ENCODE peak calls at places on chromosome 6, in four cellular contexts. O, K, Z and W are unnamed samples. For H3K4me1, the result is how much of the 10 kb centered on the place peaks cover.

GRCh38 chr6:56683882-56684281 is 41.2 kb upstream of the DST start:
- DNase-seq in O (no peak), K (no peak), Z (peak), W (peak)

GRCh38 chr6:168377481-168377850 is 57.9 kb upstream of the DACT2 start:
- DNase-seq in O (no peak), K (no peak), Z (no peak), W (no peak)

GRCh38 chr6:51541847-51542246 is 545.6 kb downstream of the PKHD1 start:
- DNase-seq in O (no peak), K (no peak), Z (peak), W (peak)

GRCh38 chr6:30752164-30752927 is 8.0 kb upstream of the IER3 start:
- DNase-seq in O (no peak), K (peak), Z (peak), W (peak)

GRCh38 chr6:118918326-118918725 is 16.6 kb downstream of the MCM9 start:
- DNase-seq in O (no peak), K (no peak), Z (no peak), W (no peak)

GRCh38 chr6:161369339-161369738 is 95.5 kb upstream of the AGPAT4 start:
- DNase-seq in O (no peak), K (peak), Z (no peak), W (peak)

GRCh38 chr6:135909737-135910387 is 58.4 kb downstream of the PDE7B start:
- DNase-seq in O (peak), K (peak), Z (peak), W (peak)

GRCh38 chr6:158519354-158519753 is 40.5 kb upstream of the TMEM181 start:
- DNase-seq in O (no peak), K (no peak), Z (no peak), W (no peak)

GRCh38 chr6:28597924-28598323 is 72.2 kb downstream of the GPX5 start:
- DNase-seq in O (no peak), K (no peak), Z (peak), W (no peak)

GRCh38 chr6:42450314-42451145 is 1.2 kb downstream of the TRERF1 start:
- DNase-seq in O (no peak), K (peak), Z (no peak), W (no peak)

GRCh38 chr6:135423649-135424128 is 73.9 kb downstream of the AHI1 start:
- DNase-seq in O (no peak), K (no peak), Z (peak), W (peak)

GRCh38 chr6:89660981-89661380 is 22.4 kb upstream of the LYRM2 start:
- DNase-seq in O (no peak), K (no peak), Z (no peak), W (no peak)

GRCh38 chr6:46655803-46656202 is 3.0 kb downstream of the SLC25A27 start:
- DNase-seq in O (no peak), K (no peak), Z (no peak), W (no peak)

GRCh38 chr6:33896391-33897192 is 92.8 kb upstream of the MLN start:
- DNase-seq in O (no peak), K (no peak), Z (no peak), W (no peak)

GRCh38 chr6:105993341-105993740 is 92.8 kb upstream of the PRDM1 start:
- DNase-seq in O (no peak), K (no peak), Z (no peak), W (no peak)

GRCh38 chr6:101597711-101598110 is 204.2 kb downstream of the GRIK2 start:
- DNase-seq in O (no peak), K (no peak), Z (no peak), W (no peak)

GRCh38 chr6:76886900-76887299 is 576.4 kb downstream of the HTR1B start:
- DNase-seq in O (no peak), K (no peak), Z (no peak), W (no peak)

GRCh38 chr6:158457616-158458278 is 102.1 kb upstream of the TMEM181 start:
- DNase-seq in O (no peak), K (no peak), Z (no peak), W (peak)

GRCh38 chr6:1312444-1313363 is 806 bp downstream of the FOXQ1 start:
- DNase-seq in O (no peak), K (peak), Z (peak), W (peak)

GRCh38 chr6:34484899-34485298 is 19.0 kb downstream of the PACSIN1 start:
- DNase-seq in O (peak), K (no peak), Z (peak), W (peak)

GRCh38 chr6:166556871-166557322 is 29.6 kb downstream of the RAMACL start:
- DNase-seq in O (no peak), K (peak), Z (peak), W (peak)

GRCh38 chr6:2763876-2764540 is 1.2 kb upstream of the WRNIP1 start:
- DNase-seq in O (no peak), K (peak), Z (no peak), W (no peak)

GRCh38 chr6:139860193-139860592 is 485.7 kb upstream of the CITED2 start:
- DNase-seq in O (no peak), K (no peak), Z (no peak), W (no peak)

GRCh38 chr6:80767808-80768207 is 661.3 kb downstream of the BCKDHB start:
- DNase-seq in O (no peak), K (peak), Z (no peak), W (peak)

GRCh38 chr6:43186706-43187105 is 4.7 kb downstream of the CUL9 start:
- DNase-seq in O (no peak), K (no peak), Z (no peak), W (peak)

GRCh38 chr6:52186480-52186879 is 305 bp downstream of the IL17A start:
- DNase-seq in O (no peak), K (no peak), Z (no peak), W (no peak)

GRCh38 chr6:10248378-10248843 is 166.5 kb downstream of the TFAP2A start:
- DNase-seq in O (no peak), K (no peak), Z (peak), W (peak)

GRCh38 chr6:11164717-11165646 is 53.5 kb upstream of the ERVFRD-1 start:
- DNase-seq in O (no peak), K (no peak), Z (no peak), W (no peak)

GRCh38 chr6:20708367-20709124 is 174.3 kb downstream of the CDKAL1 start:
- DNase-seq in O (no peak), K (no peak), Z (no peak), W (no peak)

GRCh38 chr6:125262026-125263013 is 39.4 kb downstream of the HDDC2 start:
- DNase-seq in O (no peak), K (no peak), Z (no peak), W (no peak)

GRCh38 chr6:138188278-138188923 is 26.7 kb downstream of the ARFGEF3 start:
- DNase-seq in O (no peak), K (no peak), Z (peak), W (peak)

GRCh38 chr6:113055086-113055485 is 708.0 kb downstream of the RFPL4B start:
- DNase-seq in O (no peak), K (no peak), Z (no peak), W (no peak)

GRCh38 chr6:105633814-105634213 is 230.9 kb upstream of the PREP start:
- DNase-seq in O (no peak), K (no peak), Z (no peak), W (no peak)

GRCh38 chr6:26179675-26180074 is 92.4 kb downstream of the HFE start:
- DNase-seq in O (no peak), K (no peak), Z (no peak), W (no peak)
- TF ChIP-seq CTCF in O (no peak), K (no peak), Z (no peak), W (no peak)

GRCh38 chr6:95593025-95593424 is 15.7 kb downstream of the MANEA start:
- DNase-seq in O (no peak), K (no peak), Z (no peak), W (no peak)
- H3K27ac ChIP-seq in O (no peak), K (no peak), Z (no peak), W (no peak)

GRCh38 chr6:25307805-25308494 is 28.8 kb downstream of the CARMIL1 start:
- DNase-seq in O (no peak), K (no peak), Z (no peak), W (no peak)
- H3K4me1 ChIP-seq in O (under half), K (under half), Z (under half), W (under half)

GRCh38 chr6:26592649-26593048 is 4.1 kb upstream of the ABT1 start:
- DNase-seq in O (no peak), K (no peak), Z (no peak), W (no peak)
- TF ChIP-seq CTCF in O (no peak), K (no peak), Z (no peak), W (no peak)